ENCODE peak calls at places on chromosomes 5 and 9, in ten cellular contexts. One of them, this sample, is unnamed.

GRCh38 chr9:105216440-105217178 is 27.8 kb upstream of the SLC44A1 start:
- DNase-seq in brain microvascular endothelial cell: no peak
- DNase-seq in testis: peak; percentile 58
- DNase-seq in right cardiac atrium: no peak
- DNase-seq in substantia nigra: peak; percentile 55
- DNase-seq in tibial nerve: no peak
- DNase-seq in pancreas: no peak
- DNase-seq in aorta: no peak
- DNase-seq in heart left ventricle: peak; percentile 25
- DNase-seq in uterus: no peak
- DNase-seq in this sample: peak; percentile 53

GRCh38 chr9:32524558-32525461 is 1.2 kb downstream of the RIGI start:
- DNase-seq in uterus: peak; percentile 16
- DNase-seq in brain microvascular endothelial cell: peak; percentile 12
- DNase-seq in substantia nigra: no peak
- DNase-seq in pancreas: peak; percentile 65
- DNase-seq in testis: peak; percentile 38
- DNase-seq in right cardiac atrium: peak; percentile 30
- DNase-seq in tibial nerve: no peak
- DNase-seq in aorta: no peak
- DNase-seq in heart left ventricle: no peak
- DNase-seq in this sample: no peak

GRCh38 chr5:59645380-59645779 is 248.1 kb downstream of the PDE4D start:
- DNase-seq in tibial nerve: no peak
- DNase-seq in uterus: no peak
- DNase-seq in heart left ventricle: no peak
- DNase-seq in brain microvascular endothelial cell: no peak
- DNase-seq in right cardiac atrium: no peak
- DNase-seq in pancreas: no peak
- DNase-seq in testis: no peak
- DNase-seq in substantia nigra: no peak
- DNase-seq in aorta: no peak
- DNase-seq in this sample: no peak

GRCh38 chr5:108615216-108615615 is 132.5 kb upstream of the FER start:
- DNase-seq in pancreas: no peak
- DNase-seq in testis: no peak
- DNase-seq in aorta: no peak
- DNase-seq in heart left ventricle: no peak
- DNase-seq in uterus: no peak
- DNase-seq in right cardiac atrium: no peak
- DNase-seq in substantia nigra: no peak
- DNase-seq in brain microvascular endothelial cell: no peak
- DNase-seq in tibial nerve: no peak
- DNase-seq in this sample: no peak

GRCh38 chr9:89603629-89604462 is 966 bp upstream of the GADD45G start:
- DNase-seq in testis: peak; percentile 91
- DNase-seq in heart left ventricle: peak; percentile 82
- DNase-seq in right cardiac atrium: peak; percentile 91
- DNase-seq in tibial nerve: peak; percentile 44
- DNase-seq in substantia nigra: peak; percentile 56
- DNase-seq in uterus: peak; percentile 75
- DNase-seq in pancreas: peak; percentile 85
- DNase-seq in aorta: peak; percentile 85
- DNase-seq in brain microvascular endothelial cell: no peak
- DNase-seq in this sample: peak; percentile 87

GRCh38 chr5:88687253-88687955 is 195.6 kb downstream of the MEF2C start:
- DNase-seq in aorta: no peak
- DNase-seq in pancreas: no peak
- DNase-seq in substantia nigra: no peak
- DNase-seq in tibial nerve: no peak
- DNase-seq in uterus: no peak
- DNase-seq in testis: no peak
- DNase-seq in right cardiac atrium: no peak
- DNase-seq in heart left ventricle: no peak
- DNase-seq in brain microvascular endothelial cell: no peak
- DNase-seq in this sample: no peak

GRCh38 chr5:18772475-18772874 is 1138.2 kb downstream of the TAF11L14 start:
- DNase-seq in aorta: no peak
- DNase-seq in substantia nigra: no peak
- DNase-seq in uterus: no peak
- DNase-seq in testis: no peak
- DNase-seq in heart left ventricle: no peak
- DNase-seq in brain microvascular endothelial cell: no peak
- DNase-seq in pancreas: no peak
- DNase-seq in tibial nerve: no peak
- DNase-seq in right cardiac atrium: no peak
- DNase-seq in this sample: no peak

GRCh38 chr9:99463144-99463543 is 241.1 kb downstream of the SEC61B start:
- DNase-seq in substantia nigra: no peak
- DNase-seq in brain microvascular endothelial cell: no peak
- DNase-seq in tibial nerve: no peak
- DNase-seq in heart left ventricle: no peak
- DNase-seq in aorta: no peak
- DNase-seq in pancreas: no peak
- DNase-seq in right cardiac atrium: no peak
- DNase-seq in testis: no peak
- DNase-seq in uterus: no peak
- DNase-seq in this sample: no peak

GRCh38 chr5:50657044-50657443 is 9.4 kb upstream of the PARP8 start:
- DNase-seq in testis: no peak
- DNase-seq in aorta: no peak
- DNase-seq in tibial nerve: no peak
- DNase-seq in brain microvascular endothelial cell: no peak
- DNase-seq in substantia nigra: no peak
- DNase-seq in right cardiac atrium: no peak
- DNase-seq in uterus: no peak
- DNase-seq in heart left ventricle: no peak
- DNase-seq in pancreas: no peak
- DNase-seq in this sample: no peak

GRCh38 chr9:98867434-98868168 is 60.1 kb downstream of the GALNT12 start:
- DNase-seq in heart left ventricle: peak; percentile 87
- DNase-seq in right cardiac atrium: peak; percentile 90
- DNase-seq in tibial nerve: peak; percentile 77
- DNase-seq in brain microvascular endothelial cell: peak; percentile 66
- DNase-seq in pancreas: peak; percentile 72
- DNase-seq in aorta: peak; percentile 81
- DNase-seq in testis: peak; percentile 78
- DNase-seq in substantia nigra: no peak
- DNase-seq in uterus: peak; percentile 89
- DNase-seq in this sample: peak; percentile 25

GRCh38 chr5:57677235-57677634 is 194.6 kb upstream of the ACTBL2 start:
- DNase-seq in testis: no peak
- DNase-seq in brain microvascular endothelial cell: no peak
- DNase-seq in right cardiac atrium: no peak
- DNase-seq in heart left ventricle: no peak
- DNase-seq in substantia nigra: no peak
- DNase-seq in tibial nerve: no peak
- DNase-seq in aorta: no peak
- DNase-seq in uterus: no peak
- DNase-seq in pancreas: no peak
- DNase-seq in this sample: no peak

GRCh38 chr5:16464664-16465543 is 696 bp downstream of the ZNF622 start:
- DNase-seq in testis: no peak
- DNase-seq in uterus: no peak
- DNase-seq in aorta: no peak
- DNase-seq in right cardiac atrium: peak; percentile 44
- DNase-seq in substantia nigra: no peak
- DNase-seq in heart left ventricle: peak; percentile 24
- DNase-seq in pancreas: no peak
- DNase-seq in brain microvascular endothelial cell: no peak
- DNase-seq in tibial nerve: no peak
- DNase-seq in this sample: no peak

GRCh38 chr9:127954831-127955293 is 17.2 kb upstream of the DPM2 start:
- DNase-seq in aorta: no peak
- DNase-seq in uterus: no peak
- DNase-seq in tibial nerve: no peak
- DNase-seq in heart left ventricle: no peak
- DNase-seq in substantia nigra: peak; percentile 76
- DNase-seq in pancreas: no peak
- DNase-seq in brain microvascular endothelial cell: no peak
- DNase-seq in testis: peak; percentile 64
- DNase-seq in right cardiac atrium: no peak
- DNase-seq in this sample: no peak
- H3K27ac ChIP-seq in aorta: no peak overlapping the region
- H3K27ac ChIP-seq in uterus: peak overlapping the region; percentile 70
- H3K27ac ChIP-seq in tibial nerve: peak overlapping the region; percentile 98
- H3K27ac ChIP-seq in heart left ventricle: peak overlapping the region; percentile 58
- H3K27ac ChIP-seq in substantia nigra: peak overlapping the region; percentile 97
- H3K27ac ChIP-seq in pancreas: peak overlapping the region; percentile 85
- H3K27ac ChIP-seq in brain microvascular endothelial cell: no peak overlapping the region
- H3K27ac ChIP-seq in testis: peak overlapping the region; percentile 12
- H3K27ac ChIP-seq in right cardiac atrium: peak overlapping the region; percentile 40
- H3K27ac ChIP-seq in this sample: peak overlapping the region; percentile 86

DNA sequence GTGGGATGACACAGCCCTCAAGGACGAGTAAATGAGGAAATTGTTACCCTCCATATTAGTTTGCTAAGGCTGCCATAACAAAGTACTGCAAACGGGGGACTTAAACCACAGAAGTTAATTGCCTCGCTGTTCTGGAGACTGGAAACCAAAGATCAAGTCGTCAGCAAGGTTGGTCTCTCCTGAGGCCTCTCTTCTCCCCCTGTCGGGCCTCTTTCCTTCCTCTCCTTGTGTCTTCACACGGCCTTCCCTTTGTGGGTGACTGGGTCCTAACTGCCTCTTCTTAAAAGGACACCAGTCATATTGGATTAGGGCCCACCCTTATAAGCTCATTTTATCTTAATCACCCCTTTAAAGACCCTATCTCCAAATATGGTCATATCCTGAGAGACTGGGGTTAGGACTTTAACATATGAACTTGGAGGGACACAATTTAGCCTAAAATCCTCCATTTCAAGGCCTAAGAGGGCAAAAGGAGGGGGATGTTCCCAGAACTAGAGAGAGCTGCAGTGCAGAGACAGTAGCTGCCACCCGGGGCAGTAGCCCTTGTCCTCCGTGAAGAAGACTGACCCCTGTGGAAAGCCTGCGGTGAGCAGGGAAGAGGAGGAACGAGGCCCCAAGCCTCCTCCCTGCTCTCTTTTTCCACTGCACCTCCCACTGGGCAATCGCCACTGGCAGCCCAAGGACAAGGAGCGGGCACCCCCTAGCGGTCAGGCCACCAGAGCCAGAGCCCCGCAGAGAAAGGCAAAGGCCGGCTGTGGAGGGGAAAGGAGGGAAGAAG is 35.0 kb downstream of the CFAP90 start:
- DNase-seq in testis: peak; percentile 88
- DNase-seq in tibial nerve: peak; percentile 74
- DNase-seq in aorta: peak; percentile 95
- DNase-seq in heart left ventricle: peak; percentile 75
- DNase-seq in brain microvascular endothelial cell: peak; percentile 48
- DNase-seq in uterus: peak; percentile 75
- DNase-seq in right cardiac atrium: peak; percentile 92
- DNase-seq in pancreas: peak; percentile 94
- DNase-seq in substantia nigra: peak; percentile 49
- DNase-seq in this sample: peak; percentile 42
- H3K27ac ChIP-seq in testis: no peak overlapping the region
- H3K27ac ChIP-seq in tibial nerve: no peak overlapping the region
- H3K27ac ChIP-seq in aorta: no peak overlapping the region
- H3K27ac ChIP-seq in heart left ventricle: no peak overlapping the region
- H3K27ac ChIP-seq in brain microvascular endothelial cell: no peak overlapping the region
- H3K27ac ChIP-seq in uterus: no peak overlapping the region
- H3K27ac ChIP-seq in right cardiac atrium: no peak overlapping the region
- H3K27ac ChIP-seq in pancreas: no peak overlapping the region
- H3K27ac ChIP-seq in substantia nigra: no peak overlapping the region
- H3K27ac ChIP-seq in this sample: no peak overlapping the region

DNA sequence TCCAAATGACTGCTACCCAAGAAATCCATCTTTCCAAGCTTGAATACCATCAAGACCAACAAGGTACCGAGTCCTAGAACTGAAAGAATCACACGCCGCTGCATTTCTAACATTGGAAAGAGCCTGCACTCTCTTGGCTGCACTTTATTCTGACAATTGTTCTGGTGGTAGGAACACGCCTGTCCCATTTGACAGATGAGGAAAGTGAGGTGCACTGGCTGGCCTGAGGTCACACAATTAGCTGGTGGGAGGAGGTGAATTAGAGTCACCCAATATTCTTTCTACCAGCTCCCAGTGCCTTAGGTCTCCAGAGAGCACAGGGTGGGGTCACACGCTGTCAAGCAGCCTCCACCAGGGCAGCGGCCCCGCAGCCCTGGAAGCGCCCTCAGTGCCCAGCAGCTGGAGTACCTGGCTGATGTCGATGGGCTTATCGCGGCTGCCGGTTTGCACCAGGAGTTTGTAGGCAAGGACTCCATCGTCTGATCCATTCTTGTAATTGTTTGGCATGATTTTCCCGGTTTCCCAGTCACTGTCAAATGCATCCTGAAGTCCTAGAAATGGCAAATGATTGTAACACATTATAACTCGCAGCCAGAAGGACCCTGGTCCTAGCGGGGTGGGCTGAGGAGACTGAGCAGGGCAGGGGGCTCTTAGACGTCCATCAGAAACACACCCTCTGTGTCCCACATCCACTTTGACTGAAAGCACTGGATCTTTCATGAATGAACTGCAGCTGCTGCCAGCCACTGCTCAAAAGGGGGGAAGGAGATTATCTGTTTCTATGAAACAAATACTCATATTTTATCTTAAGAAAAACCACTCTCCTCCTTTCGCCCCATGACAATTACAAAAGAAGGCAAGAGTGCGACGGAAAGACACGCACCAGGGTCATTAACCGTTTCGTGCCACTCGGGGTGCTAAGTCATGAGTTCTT is 55.1 kb downstream of the PTCH1 start:
- DNase-seq in heart left ventricle: no peak
- DNase-seq in aorta: no peak
- DNase-seq in testis: no peak
- DNase-seq in uterus: no peak
- DNase-seq in pancreas: no peak
- DNase-seq in right cardiac atrium: no peak
- DNase-seq in tibial nerve: no peak
- DNase-seq in substantia nigra: no peak
- DNase-seq in brain microvascular endothelial cell: no peak
- DNase-seq in this sample: no peak
- H3K27ac ChIP-seq in heart left ventricle: peak overlapping the region; percentile 57
- H3K27ac ChIP-seq in aorta: no peak overlapping the region
- H3K27ac ChIP-seq in testis: peak overlapping the region; percentile 26
- H3K27ac ChIP-seq in uterus: peak overlapping the region; percentile 18
- H3K27ac ChIP-seq in pancreas: peak overlapping the region; percentile 67
- H3K27ac ChIP-seq in right cardiac atrium: no peak overlapping the region
- H3K27ac ChIP-seq in tibial nerve: peak overlapping the region; percentile 66
- H3K27ac ChIP-seq in substantia nigra: peak overlapping the region; percentile 63
- H3K27ac ChIP-seq in brain microvascular endothelial cell: no peak overlapping the region
- H3K27ac ChIP-seq in this sample: peak overlapping the region; percentile 53

DNA sequence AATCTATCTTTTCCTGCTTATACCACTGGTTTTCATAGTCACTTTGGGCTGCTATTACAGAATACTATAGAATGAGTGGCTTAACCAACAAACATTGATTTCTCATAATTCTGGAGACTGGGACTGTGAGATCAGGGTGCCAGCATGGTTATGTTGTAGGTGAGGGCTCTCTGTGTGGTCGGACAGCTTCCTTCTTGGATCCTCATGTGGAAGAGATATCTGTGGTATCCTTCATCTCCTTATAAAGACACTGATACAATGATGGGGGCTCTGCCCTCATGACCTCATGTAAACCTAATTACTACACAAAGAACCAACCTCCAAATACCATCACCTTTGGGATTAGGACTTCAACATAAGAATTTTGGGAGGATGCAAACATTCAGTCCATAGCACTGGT is 13.9 kb upstream of the PRLR start:
- DNase-seq in uterus: no peak
- DNase-seq in right cardiac atrium: no peak
- DNase-seq in pancreas: no peak
- DNase-seq in aorta: no peak
- DNase-seq in brain microvascular endothelial cell: no peak
- DNase-seq in substantia nigra: no peak
- DNase-seq in testis: no peak
- DNase-seq in tibial nerve: no peak
- DNase-seq in heart left ventricle: no peak
- DNase-seq in this sample: no peak
- H3K27ac ChIP-seq in uterus: no peak overlapping the region
- H3K27ac ChIP-seq in right cardiac atrium: no peak overlapping the region
- H3K27ac ChIP-seq in pancreas: no peak overlapping the region
- H3K27ac ChIP-seq in aorta: no peak overlapping the region
- H3K27ac ChIP-seq in brain microvascular endothelial cell: no peak overlapping the region
- H3K27ac ChIP-seq in substantia nigra: no peak overlapping the region
- H3K27ac ChIP-seq in testis: no peak overlapping the region
- H3K27ac ChIP-seq in tibial nerve: no peak overlapping the region
- H3K27ac ChIP-seq in heart left ventricle: no peak overlapping the region
- H3K27ac ChIP-seq in this sample: no peak overlapping the region